ENCODE peak calls at places on chromosomes 11 and 22, in six cellular contexts. U is stimulated activated CD4-positive, alpha-beta T cell treated with anti-CD3 and anti-CD28 coated beads, TNF-alpha, amount 100 ng/mL, for 4 hours; S is activated CD4-positive, CD25-positive, alpha-beta regulatory T cell treated with anti-CD3 and anti-CD28 coated beads, Interleukin-2, amount 50 U/mL, for 72 hours; P is MG63; H is NCI-H510A treated with DMSO at 0.1 percent for 48 hours; G is B cell. N is an unnamed sample.

GRCh38 chr11:94727766-94728165 is 40.4 kb upstream of the AMOTL1 start:
- DNase-seq in P (no peak), U (no peak), G (no peak), S (no peak), H (no peak), N (no peak)

GRCh38 chr11:1733009-1733715 is 17.2 kb downstream of the IFITM10 start:
- DNase-seq in G (no peak), U (no peak), H (no peak), P (no peak), S (no peak), N (no peak)

GRCh38 chr11:83158474-83158786 is 1.5 kb downstream of the PCF11 start:
- DNase-seq in G (no peak), S (no peak), P (no peak), U (no peak), H (no peak), N (no peak)

GRCh38 chr11:27705873-27706820 is 5.9 kb upstream of the BDNF start:
- DNase-seq in P (no peak), S (no peak), H (no peak), U (no peak), G (peak), N (peak)

GRCh38 chr11:36343436-36343835 is 47.3 kb downstream of the PRR5L start:
- DNase-seq in H (no peak), S (no peak), P (no peak), G (no peak), U (no peak), N (no peak)

GRCh38 chr22:41746563-41747400 is 47.5 kb downstream of the MEI1 start:
- DNase-seq in S (peak), P (peak), G (peak), H (peak), U (peak), N (peak)

GRCh38 chr22:25420925-25421904 is 143.3 kb upstream of the GRK3 start:
- DNase-seq in G (peak), U (no peak), H (no peak), S (no peak), P (no peak), N (no peak)

GRCh38 chr11:11022126-11022730 is 164.4 kb upstream of the ZBED5 start:
- DNase-seq in S (no peak), G (no peak), H (no peak), P (no peak), U (no peak), N (peak)

GRCh38 chr11:24781288-24781687 is 284.4 kb downstream of the LUZP2 start:
- DNase-seq in H (no peak), P (no peak), G (no peak), U (no peak), S (no peak), N (peak)

GRCh38 chr11:109972181-109972715 is 120.9 kb upstream of the ZC3H12C start:
- DNase-seq in S (no peak), G (no peak), U (no peak), P (no peak), H (no peak), N (no peak)

GRCh38 chr11:3160252-3161031 is 4.7 kb downstream of the OSBPL5 start:
- DNase-seq in P (peak), G (no peak), U (no peak), H (no peak), S (no peak), N (peak)

GRCh38 chr22:39388261-39389011 is 11.1 kb upstream of the TAB1 start:
- DNase-seq in G (peak), P (no peak), U (peak), S (peak), H (peak), N (peak)

GRCh38 chr11:20050551-20051333 is 109.5 kb downstream of the DBX1 start:
- DNase-seq in G (no peak), U (no peak), P (no peak), S (no peak), H (no peak), N (no peak)

GRCh38 chr11:118236170-118236569 is 11.4 kb upstream of the JAML start:
- DNase-seq in H (no peak), U (no peak), S (no peak), P (no peak), G (no peak), N (no peak)

GRCh38 chr11:130315354-130315970 is 745 bp upstream of the ZBTB44 start:
- DNase-seq in H (no peak), U (peak), G (peak), S (peak), P (no peak), N (no peak)

GRCh38 chr22:23253475-23254055 is 73.3 kb downstream of the BCR start:
- DNase-seq in U (no peak), P (no peak), H (no peak), G (no peak), S (no peak), N (no peak)

N was measured in endothelial cell of umbilical vein.